ENCODE peak calls at places on chromosomes 5 and 9, in ten cellular contexts. G, L, V, O, I, H, A, K, W and Z are unnamed samples. For H3K4me1, the result is how much of the 10 kb centered on the place peaks cover.

GRCh38 chr9:20043461-20043860 is 254.6 kb upstream of the SLC24A2 start:
- DNase-seq in G (peak), L (no peak), V (no peak), O (no peak), I (no peak), H (no peak), A (no peak), K (no peak), W (no peak), Z (no peak)

GRCh38 chr5:8012131-8012977 is 143.4 kb downstream of the MTRR start:
- DNase-seq in G (no peak), L (no peak), V (no peak), O (no peak), I (peak), H (no peak), A (no peak), K (peak), W (no peak), Z (no peak)

GRCh38 chr9:91256235-91256634 is 105.5 kb downstream of the AUH start:
- DNase-seq in G (peak), L (no peak), V (no peak), O (no peak), I (no peak), H (no peak), A (no peak), K (no peak), W (no peak), Z (no peak)

GRCh38 chr9:21995652-21996275 is 1.2 kb downstream of the CDKN2B-AS1 start:
- DNase-seq in G (no peak), L (peak), V (peak), O (peak), I (no peak), H (peak), A (no peak), K (no peak), W (peak), Z (peak)

GRCh38 chr5:95723632-95724369 is 7.3 kb upstream of the RHOBTB3 start:
- DNase-seq in G (no peak), L (peak), V (no peak), O (no peak), I (no peak), H (peak), A (no peak), K (no peak), W (no peak), Z (no peak)

GRCh38 chr9:37425298-37425752 is 2.8 kb downstream of the GRHPR start:
- DNase-seq in G (no peak), L (no peak), V (no peak), O (no peak), I (no peak), H (no peak), A (no peak), K (no peak), W (no peak), Z (no peak)

GRCh38 chr9:80892703-80893102 is 796.6 kb downstream of the TLE1 start:
- DNase-seq in G (no peak), L (peak), V (peak), O (no peak), I (no peak), H (no peak), A (no peak), K (no peak), W (peak), Z (no peak)

GRCh38 chr9:114350636-114351396 is 21.1 kb downstream of the ORM2 start:
- DNase-seq in G (no peak), L (no peak), V (no peak), O (no peak), I (no peak), H (no peak), A (no peak), K (no peak), W (no peak), Z (peak)

GRCh38 chr5:72070519-72070918 is 36.8 kb upstream of the MAP1B start:
- DNase-seq in G (no peak), L (no peak), V (no peak), O (no peak), I (no peak), H (no peak), A (no peak), K (peak), W (no peak), Z (no peak)

GRCh38 chr5:57414857-57415256 is 67.8 kb downstream of the ACTBL2 start:
- DNase-seq in G (no peak), L (peak), V (no peak), O (no peak), I (no peak), H (peak), A (no peak), K (no peak), W (peak), Z (no peak)

GRCh38 chr9:133956520-133957076 is 35.5 kb downstream of the VAV2 start:
- DNase-seq in G (no peak), L (peak), V (no peak), O (no peak), I (no peak), H (peak), A (peak), K (peak), W (peak), Z (peak)

GRCh38 chr9:118809160-118809625 is 560.0 kb downstream of the BRINP1 start:
- DNase-seq in G (no peak), L (no peak), V (no peak), O (no peak), I (no peak), H (no peak), A (no peak), K (peak), W (no peak), Z (peak)

GRCh38 chr5:153636713-153637112 is 146.2 kb downstream of the GRIA1 start:
- DNase-seq in G (no peak), L (no peak), V (no peak), O (no peak), I (no peak), H (no peak), A (no peak), K (no peak), W (no peak), Z (no peak)

GRCh38 chr5:10913846-10914245 is 152.8 kb upstream of the DAP start:
- DNase-seq in G (no peak), L (peak), V (peak), O (no peak), I (peak), H (peak), A (peak), K (no peak), W (peak), Z (no peak)

GRCh38 chr5:114858964-114859363 is 310.7 kb downstream of the TRIM36 start:
- DNase-seq in G (no peak), L (no peak), V (no peak), O (no peak), I (no peak), H (no peak), A (no peak), K (no peak), W (no peak), Z (no peak)

GRCh38 chr5:153350192-153350883 is 140.1 kb upstream of the GRIA1 start:
- DNase-seq in G (no peak), L (no peak), V (no peak), O (no peak), I (no peak), H (no peak), A (no peak), K (peak), W (no peak), Z (no peak)

GRCh38 chr5:150295172-150295611 is 5.6 kb upstream of the CAMK2A start:
- DNase-seq in G (no peak), L (peak), V (peak), O (peak), I (peak), H (peak), A (peak), K (no peak), W (peak), Z (peak)

GRCh38 chr5:15646351-15646750 is 146.4 kb downstream of the FBXL7 start:
- DNase-seq in G (no peak), L (no peak), V (no peak), O (no peak), I (no peak), H (peak), A (no peak), K (no peak), W (peak), Z (no peak)

GRCh38 chr9:32587901-32588300 is 14.9 kb upstream of the NDUFB6 start:
- DNase-seq in G (peak), L (peak), V (no peak), O (no peak), I (no peak), H (peak), A (peak), K (no peak), W (no peak), Z (no peak)

GRCh38 chr5:6742081-6742758 is 29.0 kb downstream of the TENT4A start:
- DNase-seq in G (no peak), L (no peak), V (no peak), O (no peak), I (no peak), H (no peak), A (no peak), K (no peak), W (no peak), Z (no peak)

GRCh38 chr9:79565245-79565644 is 6.5 kb upstream of the TLE4 start:
- DNase-seq in G (peak), L (peak), V (peak), O (no peak), I (no peak), H (peak), A (peak), K (no peak), W (no peak), Z (no peak)

GRCh38 chr9:112059145-112059979 is 115.7 kb downstream of the SUSD1 start:
- DNase-seq in G (no peak), L (peak), V (peak), O (peak), I (peak), H (peak), A (peak), K (no peak), W (peak), Z (peak)

GRCh38 chr5:54785729-54786548 is 199.5 kb downstream of the ESM1 start:
- DNase-seq in G (peak), L (peak), V (peak), O (peak), I (no peak), H (peak), A (no peak), K (no peak), W (no peak), Z (peak)

GRCh38 chr9:69122391-69123141 is 51.5 kb upstream of the TJP2 start:
- DNase-seq in G (no peak), L (peak), V (peak), O (peak), I (peak), H (peak), A (peak), K (peak), W (peak), Z (no peak)

GRCh38 chr9:105421154-105421553 is 26.7 kb upstream of the FSD1L start:
- DNase-seq in G (no peak), L (peak), V (no peak), O (no peak), I (no peak), H (peak), A (no peak), K (no peak), W (no peak), Z (no peak)

GRCh38 chr5:156051972-156052371 is 275.0 kb upstream of the SGCD start:
- DNase-seq in G (no peak), L (no peak), V (no peak), O (no peak), I (no peak), H (no peak), A (no peak), K (peak), W (no peak), Z (no peak)

GRCh38 chr5:198941-199820 is 7.9 kb downstream of the LRRC14B start:
- DNase-seq in G (no peak), L (no peak), V (no peak), O (no peak), I (no peak), H (no peak), A (no peak), K (no peak), W (no peak), Z (no peak)

GRCh38 chr9:128523199-128523925 is 18.8 kb downstream of the GLE1 start:
- DNase-seq in G (no peak), L (peak), V (no peak), O (no peak), I (no peak), H (peak), A (no peak), K (peak), W (peak), Z (peak)

GRCh38 chr9:113350338-113350672 is 964 bp downstream of the BSPRY start:
- DNase-seq in G (peak), L (no peak), V (no peak), O (no peak), I (no peak), H (no peak), A (no peak), K (no peak), W (no peak), Z (no peak)

GRCh38 chr9:84856181-84856632 is 186.7 kb downstream of the NTRK2 start:
- DNase-seq in G (no peak), L (no peak), V (no peak), O (no peak), I (no peak), H (peak), A (peak), K (no peak), W (no peak), Z (no peak)

GRCh38 chr5:135462304-135462703 is 10.2 kb upstream of the TIFAB start:
- DNase-seq in G (peak), L (peak), V (peak), O (peak), I (peak), H (peak), A (peak), K (peak), W (peak), Z (peak)

GRCh38 chr9:77142366-77142765 is 35.0 kb upstream of the VPS13A start:
- DNase-seq in G (no peak), L (no peak), V (peak), O (no peak), I (no peak), H (no peak), A (no peak), K (no peak), W (no peak), Z (no peak)

GRCh38 chr9:4296217-4296616 is 3.7 kb downstream of the GLIS3 start:
- DNase-seq in G (no peak), L (no peak), V (no peak), O (no peak), I (no peak), H (peak), A (no peak), K (no peak), W (no peak), Z (no peak)
- H3K4me1 ChIP-seq in G (under half), L (under half), V (half or more), O (under half), I (under half), H (half or more), A (half or more), K (under half), W (half or more), Z (under half)

GRCh38 chr9:137304383-137305059 is 2.5 kb upstream of the NRARP start:
- DNase-seq in G (no peak), L (no peak), V (no peak), O (peak), I (no peak), H (no peak), A (no peak), K (peak), W (no peak), Z (peak)

GRCh38 chr9:137305788-137306545 is 3.9 kb upstream of the NRARP start:
- DNase-seq in G (no peak), L (no peak), V (no peak), O (no peak), I (no peak), H (no peak), A (no peak), K (peak), W (no peak), Z (peak)

GRCh38 chr9:137303893-137304382 is 1.9 kb upstream of the NRARP start:
- DNase-seq in G (no peak), L (no peak), V (no peak), O (peak), I (no peak), H (no peak), A (no peak), K (peak), W (no peak), Z (peak)

GRCh38 chr9:137306546-137307254 is 4.6 kb upstream of the NRARP start:
- DNase-seq in G (no peak), L (no peak), V (no peak), O (peak), I (no peak), H (no peak), A (no peak), K (peak), W (no peak), Z (peak)

DNA sequence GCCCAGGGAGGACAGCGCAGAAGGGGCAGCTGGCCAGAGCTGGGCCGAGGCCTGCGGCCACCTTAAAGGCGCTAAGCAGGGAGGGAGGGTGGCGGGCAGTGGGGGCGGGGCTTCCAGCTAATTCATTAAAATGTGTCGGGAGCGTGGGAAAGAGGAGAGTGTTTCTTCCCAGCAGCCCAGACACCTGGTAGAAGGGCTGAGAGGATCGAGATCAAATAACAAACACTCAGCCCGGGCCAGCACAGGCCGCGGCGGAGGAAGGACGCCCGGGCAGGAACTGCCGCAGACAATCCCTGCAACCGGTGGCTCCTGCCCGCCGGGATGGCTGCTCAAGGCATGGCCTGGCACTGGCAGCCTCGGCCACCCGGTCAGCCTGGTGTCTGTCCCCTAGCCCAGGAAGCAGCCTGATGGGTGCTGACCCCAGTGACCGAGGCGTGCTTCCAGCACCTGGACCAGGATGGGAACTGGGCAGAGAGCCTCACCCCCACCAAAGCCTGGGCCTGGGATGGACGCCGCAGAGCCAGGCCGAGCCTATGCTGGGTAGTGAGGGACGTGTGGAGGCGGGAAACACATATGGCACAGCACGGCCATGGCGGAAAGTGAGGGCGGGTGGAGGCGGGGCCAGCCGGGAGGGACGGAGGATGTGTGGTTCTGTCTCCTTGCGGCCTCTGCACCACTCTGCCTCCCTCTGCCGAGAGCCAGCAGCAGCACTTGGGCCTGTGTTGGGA is 3.2 kb upstream of the NRARP start:
- DNase-seq in G (peak), L (no peak), V (no peak), O (peak), I (no peak), H (peak), A (peak), K (peak), W (no peak), Z (peak)
- H3K9ac ChIP-seq in G (no peak), L (no peak), V (no peak), O (peak), I (no peak), H (no peak), A (no peak), K (no peak), W (no peak), Z (no peak)

GRCh38 chr9:121709798-121710197 is 58.4 kb downstream of the DAB2IP start:
- DNase-seq in G (no peak), L (peak), V (no peak), O (no peak), I (no peak), H (no peak), A (no peak), K (no peak), W (no peak), Z (no peak)
- H3K4me1 ChIP-seq in G (under half), L (under half), V (under half), O (under half), I (under half), H (under half), A (under half), K (under half), W (under half), Z (under half)

DNA sequence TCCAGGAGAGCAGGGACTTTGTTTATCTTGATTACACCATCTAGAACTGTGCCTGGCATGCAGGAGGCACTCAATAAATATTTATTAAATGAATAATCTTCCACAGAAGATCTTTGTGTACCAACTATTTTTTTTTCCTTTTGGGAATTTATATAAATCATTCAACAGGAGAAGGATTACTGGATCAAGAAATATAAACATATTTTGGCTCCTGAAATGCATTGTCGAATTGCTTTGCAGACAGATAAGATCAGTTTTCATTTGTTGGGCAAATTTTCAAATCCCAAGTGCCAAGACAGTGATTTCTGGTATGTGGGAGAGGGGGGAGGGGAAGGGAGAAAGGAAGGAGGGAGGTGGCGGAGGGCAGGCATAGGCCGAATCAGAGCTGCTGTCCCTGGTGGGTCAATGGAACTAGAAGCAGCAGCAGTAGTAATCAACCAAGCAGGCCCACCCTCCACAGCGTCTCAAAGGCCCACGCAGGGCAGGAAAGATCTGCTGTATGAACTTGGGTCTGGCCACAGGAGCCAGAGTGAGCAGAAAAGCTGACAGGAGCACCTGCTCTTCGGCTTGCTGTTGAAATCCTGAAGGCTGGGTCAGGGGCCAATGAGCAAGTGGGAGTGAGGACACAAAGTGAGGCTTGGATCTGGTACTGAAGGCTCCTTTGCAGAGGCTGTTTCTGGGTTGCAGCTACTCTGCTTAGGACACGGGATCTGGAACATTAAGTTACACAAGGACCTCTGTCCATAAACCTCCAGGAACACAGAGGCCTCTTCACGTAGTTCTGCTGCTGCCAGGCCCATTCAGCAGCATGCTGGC is 15.8 kb upstream of the TRAF1 start:
- DNase-seq in G (no peak), L (no peak), V (peak), O (no peak), I (no peak), H (peak), A (no peak), K (no peak), W (no peak), Z (no peak)
- H3K9ac ChIP-seq in G (no peak), L (no peak), V (no peak), O (no peak), I (no peak), H (no peak), A (no peak), K (no peak), W (peak), Z (peak)

DNA sequence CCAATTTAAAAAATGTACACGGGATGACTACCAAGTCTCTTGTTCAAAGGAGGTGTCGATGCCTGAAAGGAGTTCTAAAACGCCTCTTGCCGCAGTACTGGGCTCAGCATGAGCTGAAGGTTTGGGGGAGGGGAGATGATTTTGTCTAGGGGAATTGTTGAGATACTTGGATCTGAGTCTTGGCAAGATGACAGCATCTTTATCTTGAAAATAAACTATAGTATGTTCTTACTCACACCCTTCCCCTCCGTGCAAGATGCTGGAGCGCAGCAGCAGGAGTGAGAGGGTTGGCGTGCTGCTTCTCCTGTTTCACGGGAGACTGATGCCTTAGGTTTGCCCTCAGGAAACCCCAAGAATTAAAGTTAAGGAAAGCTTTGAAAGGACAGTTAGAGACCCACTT is 47.3 kb downstream of the FAM78A start:
- DNase-seq in G (no peak), L (peak), V (no peak), O (no peak), I (no peak), H (no peak), A (no peak), K (no peak), W (no peak), Z (no peak)
- H3K4me1 ChIP-seq in G (under half), L (under half), V (under half), O (under half), I (under half), H (under half), A (under half), K (under half), W (under half), Z (under half)

GRCh38 chr5:52787600-52788504 is at the start of the genes ITGA1 and PELO:
- DNase-seq in G (peak), L (peak), V (peak), O (peak), I (peak), H (peak), A (peak), K (peak), W (peak), Z (peak)
- H3K9ac ChIP-seq in G (no peak), L (peak), V (peak), O (peak), I (peak), H (peak), A (peak), K (peak), W (peak), Z (peak)